ENCODE peak calls at places on chromosomes 11 and 22, in four cellular contexts. R is T-helper 9 cell; S is NCI-H1105; A is effector memory CD8-positive, alpha-beta T cell. U is an unnamed sample.

GRCh38 chr11:132024587-132025295 is 654.3 kb downstream of the NTM start:
- DNase-seq in A (no peak), R (no peak), S (no peak), U (no peak)

GRCh38 chr11:43952020-43952400 is 9.6 kb downstream of the C11orf96 start:
- DNase-seq in R (no peak), A (no peak), S (no peak), U (no peak)

GRCh38 chr22:43310798-43311197 is 32.4 kb downstream of the SCUBE1 start:
- DNase-seq in R (no peak), A (no peak), S (no peak), U (no peak)

GRCh38 chr22:20912494-20912893 is 4.7 kb upstream of the CRKL start:
- DNase-seq in S (no peak), A (no peak), R (no peak), U (no peak)

GRCh38 chr11:79436911-79437273 is 3.9 kb downstream of the TENM4 start:
- DNase-seq in R (no peak), A (no peak), S (no peak), U (no peak)

GRCh38 chr11:117575856-117576255 is 221.2 kb downstream of the DSCAML1 start:
- DNase-seq in S (no peak), R (no peak), A (no peak), U (no peak)

GRCh38 chr11:120467627-120468026 is 43.9 kb upstream of the GRIK4 start:
- DNase-seq in R (no peak), A (no peak), S (no peak), U (no peak)

GRCh38 chr11:94809251-94809650 is 41.1 kb downstream of the AMOTL1 start:
- DNase-seq in A (no peak), R (no peak), S (no peak), U (no peak)

GRCh38 chr11:125952973-125953372 is 7.1 kb downstream of the VSIG10L2 start:
- DNase-seq in A (no peak), S (peak), R (no peak), U (no peak)

GRCh38 chr22:48800036-48800885 is 1027.4 kb downstream of the BRD1 start:
- DNase-seq in S (no peak), A (no peak), R (no peak), U (no peak)

GRCh38 chr11:61782841-61783240 is 9.6 kb downstream of the TMEM258 start:
- DNase-seq in R (no peak), A (no peak), S (no peak), U (no peak)

GRCh38 chr11:68658661-68659060 is 25.7 kb upstream of the GAL start:
- DNase-seq in R (no peak), A (no peak), S (no peak), U (no peak)

GRCh38 chr22:42379961-42380537 is 52.2 kb downstream of the NFAM1 start:
- DNase-seq in R (no peak), S (no peak), A (no peak), U (no peak)

GRCh38 chr22:36334838-36335603 is 52.7 kb downstream of the MYH9 start:
- DNase-seq in R (no peak), S (no peak), A (no peak), U (no peak)

GRCh38 chr22:25736378-25737011 is 5.5 kb upstream of the MYO18B start:
- DNase-seq in S (no peak), A (no peak), R (no peak), U (peak)

GRCh38 chr11:2345050-2345449 is 32.1 kb upstream of the CD81 start:
- DNase-seq in A (no peak), S (no peak), R (no peak), U (no peak)

GRCh38 chr11:69479591-69480271 is 1.7 kb upstream of the LINC01488 start:
- DNase-seq in A (no peak), S (no peak), R (no peak), U (no peak)

GRCh38 chr11:114263510-114264170 is 32.6 kb upstream of the NNMT start:
- DNase-seq in S (no peak), A (no peak), R (no peak), U (no peak)

GRCh38 chr11:111477898-111478297 is 34.3 kb downstream of the BTG4 start:
- DNase-seq in R (no peak), S (no peak), A (no peak), U (no peak)

GRCh38 chr11:77203901-77204755 is 76.1 kb downstream of the MYO7A start:
- DNase-seq in A (no peak), R (no peak), S (no peak), U (no peak)

GRCh38 chr22:31639640-31640039 is 22.4 kb downstream of the PISD start:
- DNase-seq in S (no peak), A (no peak), R (no peak), U (no peak)

GRCh38 chr11:59960502-59961381 is 3.1 kb upstream of the OOSP4A start:
- DNase-seq in S (no peak), R (no peak), A (no peak), U (no peak)

GRCh38 chr11:130114726-130115125 is 44.9 kb upstream of the ST14 start:
- DNase-seq in A (no peak), R (no peak), S (no peak), U (no peak)

GRCh38 chr11:46631676-46632075 is 14.3 kb downstream of the ATG13 start:
- DNase-seq in S (no peak), A (no peak), R (no peak), U (no peak)

GRCh38 chr22:42910221-42910942 is 53.3 kb upstream of the ARFGAP3 start:
- DNase-seq in S (no peak), A (no peak), R (no peak), U (no peak)